ENCODE peak calls at places on chromosomes 1 and 21, in six cellular contexts. One of them, this sample, is unnamed.

GRCh38 chr1:29805896-29806160 is 569.5 kb downstream of the PTPRU start:
- DNase-seq in adrenal gland: no peak
- DNase-seq in H1: peak; percentile 24
- DNase-seq in endothelial cell: no peak
- DNase-seq in heart right ventricle: no peak
- DNase-seq in choroid plexus epithelial cell: no peak
- DNase-seq in this sample: no peak

GRCh38 chr1:14539953-14540563 is 58.4 kb upstream of the KAZN start:
- DNase-seq in adrenal gland: no peak
- DNase-seq in H1: no peak
- DNase-seq in endothelial cell: no peak
- DNase-seq in heart right ventricle: no peak
- DNase-seq in choroid plexus epithelial cell: no peak
- DNase-seq in this sample: no peak

GRCh38 chr1:36530791-36531190 is 48.1 kb upstream of the CSF3R start:
- DNase-seq in adrenal gland: no peak
- DNase-seq in H1: no peak
- DNase-seq in endothelial cell: no peak
- DNase-seq in heart right ventricle: no peak
- DNase-seq in choroid plexus epithelial cell: no peak
- DNase-seq in this sample: no peak

GRCh38 chr1:224407546-224408293 is 26.9 kb downstream of the WDR26 start:
- DNase-seq in adrenal gland: peak; percentile 27
- DNase-seq in H1: no peak
- DNase-seq in endothelial cell: no peak
- DNase-seq in heart right ventricle: no peak
- DNase-seq in choroid plexus epithelial cell: no peak
- DNase-seq in this sample: no peak

GRCh38 chr21:41142051-41142795 is 25.7 kb upstream of the BACE2 start:
- DNase-seq in adrenal gland: peak; percentile 23
- DNase-seq in H1: no peak
- DNase-seq in endothelial cell: no peak
- DNase-seq in heart right ventricle: peak; percentile 41
- DNase-seq in choroid plexus epithelial cell: peak; percentile 12
- DNase-seq in this sample: no peak

GRCh38 chr1:99589186-99589636 is 56.7 kb upstream of the PALMD start:
- DNase-seq in adrenal gland: no peak
- DNase-seq in H1: no peak
- DNase-seq in endothelial cell: no peak
- DNase-seq in heart right ventricle: no peak
- DNase-seq in choroid plexus epithelial cell: no peak
- DNase-seq in this sample: no peak

GRCh38 chr1:230340778-230341546 is 85.2 kb downstream of the PGBD5 start:
- DNase-seq in adrenal gland: peak; percentile 86
- DNase-seq in H1: no peak
- DNase-seq in endothelial cell: no peak
- DNase-seq in heart right ventricle: peak; percentile 51
- DNase-seq in choroid plexus epithelial cell: no peak
- DNase-seq in this sample: no peak

GRCh38 chr1:117537291-117537920 is 68.4 kb upstream of the TENT5C start:
- DNase-seq in adrenal gland: no peak
- DNase-seq in H1: no peak
- DNase-seq in endothelial cell: peak; percentile 25
- DNase-seq in heart right ventricle: no peak
- DNase-seq in choroid plexus epithelial cell: no peak
- DNase-seq in this sample: no peak

GRCh38 chr1:100793661-100794060 is 74.1 kb downstream of the VCAM1 start:
- DNase-seq in adrenal gland: no peak
- DNase-seq in H1: no peak
- DNase-seq in endothelial cell: no peak
- DNase-seq in heart right ventricle: no peak
- DNase-seq in choroid plexus epithelial cell: no peak
- DNase-seq in this sample: no peak

GRCh38 chr21:34974162-34974981 is 74.7 kb downstream of the RUNX1 start:
- DNase-seq in adrenal gland: no peak
- DNase-seq in H1: no peak
- DNase-seq in endothelial cell: no peak
- DNase-seq in heart right ventricle: no peak
- DNase-seq in choroid plexus epithelial cell: no peak
- DNase-seq in this sample: no peak

GRCh38 chr1:167659440-167659839 is 29.4 kb downstream of the RCSD1 start:
- DNase-seq in adrenal gland: no peak
- DNase-seq in H1: no peak
- DNase-seq in endothelial cell: no peak
- DNase-seq in heart right ventricle: no peak
- DNase-seq in choroid plexus epithelial cell: peak; percentile 30
- DNase-seq in this sample: no peak

DNA sequence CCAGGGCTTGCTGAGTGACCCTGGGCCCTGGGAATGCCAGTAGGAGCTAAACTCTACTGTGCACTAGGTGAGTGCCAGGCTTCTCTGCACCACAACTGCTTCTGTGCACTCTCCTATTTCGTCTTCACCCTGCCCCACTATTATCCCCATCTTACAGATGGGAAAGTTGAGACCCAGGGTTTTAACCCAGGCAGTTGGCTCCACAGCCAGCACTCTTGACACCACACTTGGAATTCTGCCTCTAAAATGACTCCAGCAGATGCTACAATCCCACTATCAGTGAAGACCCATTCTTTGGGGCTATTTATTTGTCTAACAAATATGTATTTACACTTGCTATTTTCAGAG is 56.1 kb downstream of the FOXO6 start:
- DNase-seq in adrenal gland: no peak
- DNase-seq in H1: no peak
- DNase-seq in endothelial cell: no peak
- DNase-seq in heart right ventricle: no peak
- DNase-seq in choroid plexus epithelial cell: no peak
- DNase-seq in this sample: no peak
- TF ChIP-seq CTCF in adrenal gland: no peak
- TF ChIP-seq CTCF in H1: no peak
- TF ChIP-seq CTCF in endothelial cell: peak; percentile 4
- TF ChIP-seq CTCF in heart right ventricle: no peak
- TF ChIP-seq CTCF in choroid plexus epithelial cell: no peak
- TF ChIP-seq CTCF in this sample: peak; percentile 15

DNA sequence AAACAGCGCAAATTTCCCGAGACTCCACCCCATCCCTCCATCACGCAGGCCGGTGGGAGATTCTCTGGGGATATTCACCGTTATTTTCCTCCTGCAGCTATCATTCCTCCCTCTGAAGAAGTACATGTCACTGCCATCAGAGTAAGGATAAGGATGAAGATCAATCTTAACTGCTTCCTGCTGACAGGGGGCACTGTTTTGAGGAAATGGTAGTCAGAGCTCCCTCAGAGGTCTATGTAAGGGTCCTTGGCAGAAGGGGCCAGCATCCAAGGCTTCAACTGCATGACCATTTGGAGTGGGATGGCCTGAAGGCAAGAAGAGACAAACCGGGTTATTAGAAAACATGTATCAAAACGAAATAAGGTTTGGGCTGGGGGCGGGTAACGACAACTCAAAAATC is 111.5 kb downstream of the KCNK1 start:
- DNase-seq in adrenal gland: no peak
- DNase-seq in H1: no peak
- DNase-seq in endothelial cell: no peak
- DNase-seq in heart right ventricle: no peak
- DNase-seq in choroid plexus epithelial cell: no peak
- DNase-seq in this sample: no peak
- TF ChIP-seq CTCF in adrenal gland: no peak
- TF ChIP-seq CTCF in H1: peak; percentile 36
- TF ChIP-seq CTCF in endothelial cell: no peak
- TF ChIP-seq CTCF in heart right ventricle: no peak
- TF ChIP-seq CTCF in choroid plexus epithelial cell: no peak
- TF ChIP-seq CTCF in this sample: no peak

GRCh38 chr1:213564215-213564659 is 423.5 kb upstream of the PROX1 start:
- DNase-seq in adrenal gland: no peak
- DNase-seq in H1: no peak
- DNase-seq in endothelial cell: peak; percentile 42
- DNase-seq in heart right ventricle: no peak
- DNase-seq in choroid plexus epithelial cell: no peak
- DNase-seq in this sample: no peak
- TF ChIP-seq CTCF in adrenal gland: peak; percentile 44
- TF ChIP-seq CTCF in H1: peak; percentile 69
- TF ChIP-seq CTCF in endothelial cell: peak; percentile 57
- TF ChIP-seq CTCF in heart right ventricle: peak; percentile 46
- TF ChIP-seq CTCF in choroid plexus epithelial cell: no peak
- TF ChIP-seq CTCF in this sample: no peak

GRCh38 chr1:87598429-87598828 is 269.7 kb downstream of the LMO4 start:
- DNase-seq in adrenal gland: no peak
- DNase-seq in H1: peak; percentile 57
- DNase-seq in endothelial cell: peak; percentile 19
- DNase-seq in heart right ventricle: no peak
- DNase-seq in choroid plexus epithelial cell: peak; percentile 4
- DNase-seq in this sample: no peak
- TF ChIP-seq CTCF in adrenal gland: no peak
- TF ChIP-seq CTCF in H1: peak; percentile 81
- TF ChIP-seq CTCF in endothelial cell: no peak
- TF ChIP-seq CTCF in heart right ventricle: no peak
- TF ChIP-seq CTCF in choroid plexus epithelial cell: peak; percentile 23
- TF ChIP-seq CTCF in this sample: no peak

GRCh38 chr1:23370744-23371710 is 1.4 kb upstream of the ZNF436 start:
- DNase-seq in adrenal gland: no peak
- DNase-seq in H1: peak; percentile 71
- DNase-seq in endothelial cell: peak; percentile 76
- DNase-seq in heart right ventricle: peak; percentile 74
- DNase-seq in choroid plexus epithelial cell: peak; percentile 53
- DNase-seq in this sample: no peak
- TF ChIP-seq CTCF in adrenal gland: no peak
- TF ChIP-seq CTCF in H1: peak; percentile 8
- TF ChIP-seq CTCF in endothelial cell: peak; percentile 34
- TF ChIP-seq CTCF in heart right ventricle: peak; percentile 22
- TF ChIP-seq CTCF in choroid plexus epithelial cell: peak; percentile 34
- TF ChIP-seq CTCF in this sample: no peak

GRCh38 chr1:54294846-54295245 is 94.9 kb downstream of the MRPL37 start:
- DNase-seq in adrenal gland: no peak
- DNase-seq in H1: no peak
- DNase-seq in endothelial cell: no peak
- DNase-seq in heart right ventricle: no peak
- DNase-seq in choroid plexus epithelial cell: peak; percentile 57
- DNase-seq in this sample: no peak
- TF ChIP-seq CTCF in adrenal gland: no peak
- TF ChIP-seq CTCF in H1: no peak
- TF ChIP-seq CTCF in endothelial cell: no peak
- TF ChIP-seq CTCF in heart right ventricle: no peak
- TF ChIP-seq CTCF in choroid plexus epithelial cell: no peak
- TF ChIP-seq CTCF in this sample: no peak

DNA sequence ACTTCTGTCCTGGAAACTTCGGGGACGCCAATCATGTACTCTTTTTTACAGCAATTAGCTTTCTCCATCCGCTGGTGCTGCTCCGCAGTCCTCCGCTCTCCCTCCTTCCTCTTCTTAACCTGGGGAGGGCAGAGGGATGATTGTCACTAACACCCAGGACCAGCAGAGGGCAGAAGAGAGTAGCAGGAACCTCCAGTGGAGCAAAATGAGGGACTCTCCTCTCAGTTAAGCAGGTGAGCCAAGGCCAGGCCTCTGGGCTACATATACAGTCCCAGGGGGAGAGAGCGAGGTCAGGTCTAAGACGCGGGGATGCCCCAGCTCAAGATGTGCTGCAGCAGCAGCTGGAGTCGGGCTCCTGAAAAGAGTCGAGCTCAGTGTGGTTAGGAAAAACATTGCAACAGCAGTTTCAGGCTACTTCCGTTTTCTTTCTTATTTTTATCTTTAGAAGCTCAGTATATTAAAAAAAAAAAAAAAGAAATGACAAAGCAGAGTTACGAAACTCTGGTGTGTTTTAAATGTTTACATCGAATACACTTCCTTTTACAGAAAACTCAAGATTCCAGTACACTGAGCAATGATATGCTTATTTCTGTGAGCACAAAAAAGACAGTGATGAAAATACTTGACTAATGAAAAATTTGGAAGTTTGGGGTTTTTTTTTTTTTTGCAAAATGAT is 25.7 kb upstream of the NLRP3 start:
- DNase-seq in adrenal gland: peak; percentile 71
- DNase-seq in H1: peak; percentile 93
- DNase-seq in endothelial cell: peak; percentile 84
- DNase-seq in heart right ventricle: peak; percentile 78
- DNase-seq in choroid plexus epithelial cell: peak; percentile 82
- DNase-seq in this sample: peak; percentile 80
- TF ChIP-seq CTCF in adrenal gland: peak; percentile 89
- TF ChIP-seq CTCF in H1: peak; percentile 87
- TF ChIP-seq CTCF in endothelial cell: peak; percentile 63
- TF ChIP-seq CTCF in heart right ventricle: peak; percentile 89
- TF ChIP-seq CTCF in choroid plexus epithelial cell: peak; percentile 98
- TF ChIP-seq CTCF in this sample: peak; percentile 61

DNA sequence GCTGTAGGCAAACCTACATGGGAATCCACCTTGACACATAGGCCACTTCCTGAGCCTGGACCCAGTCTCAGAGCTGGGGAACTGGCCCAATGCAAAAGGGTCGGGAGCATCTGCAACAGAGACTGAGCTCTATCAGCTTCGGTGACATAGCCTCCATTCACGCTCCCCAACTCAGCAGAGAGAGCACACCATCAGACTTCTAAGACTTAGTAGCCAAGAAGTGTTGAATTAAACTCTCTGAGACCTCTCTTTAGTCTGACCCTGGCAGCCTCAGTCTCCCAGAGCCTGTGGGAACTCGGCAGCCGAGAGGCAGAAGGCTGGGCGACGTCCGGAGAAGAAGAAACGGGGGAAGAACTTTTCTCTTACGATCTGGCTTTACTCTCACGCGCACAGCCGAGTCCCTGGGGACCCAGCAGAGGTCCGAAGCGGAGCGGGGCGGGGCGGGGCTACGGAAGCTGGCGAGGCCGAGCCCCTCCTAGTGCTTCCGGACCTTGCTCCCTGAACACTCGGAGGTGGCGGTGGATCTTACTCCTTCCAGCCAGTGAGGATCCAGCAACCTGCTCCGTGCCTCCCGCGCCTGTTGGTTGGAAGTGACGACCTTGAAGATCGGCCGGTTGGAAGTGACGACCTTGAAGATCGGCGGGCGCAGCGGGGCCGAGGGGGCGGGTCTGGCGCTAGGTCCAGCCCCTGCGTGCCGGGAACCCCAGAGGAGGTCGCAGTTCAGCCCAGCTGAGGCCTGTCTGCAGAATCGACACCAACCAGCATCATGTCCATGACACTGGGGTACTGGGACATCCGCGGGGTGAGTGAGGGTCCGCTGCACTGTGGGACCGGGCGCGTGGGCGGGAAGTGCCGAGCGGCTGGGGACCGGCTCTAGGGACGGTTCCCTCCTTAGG is at the start of gene GSTM4:
- DNase-seq in adrenal gland: peak; percentile 81
- DNase-seq in H1: peak; percentile 86
- DNase-seq in endothelial cell: peak; percentile 63
- DNase-seq in heart right ventricle: peak; percentile 88
- DNase-seq in choroid plexus epithelial cell: peak; percentile 76
- DNase-seq in this sample: peak; percentile 77
- TF ChIP-seq CTCF in adrenal gland: no peak
- TF ChIP-seq CTCF in H1: no peak
- TF ChIP-seq CTCF in endothelial cell: no peak
- TF ChIP-seq CTCF in heart right ventricle: no peak
- TF ChIP-seq CTCF in choroid plexus epithelial cell: peak; percentile 23
- TF ChIP-seq CTCF in this sample: no peak

GRCh38 chr1:54510715-54511270 is 37.2 kb upstream of the ACOT11 start:
- DNase-seq in adrenal gland: no peak
- DNase-seq in H1: no peak
- DNase-seq in endothelial cell: no peak
- DNase-seq in heart right ventricle: no peak
- DNase-seq in choroid plexus epithelial cell: no peak
- DNase-seq in this sample: no peak
- TF ChIP-seq CTCF in adrenal gland: no peak
- TF ChIP-seq CTCF in H1: peak; percentile 40
- TF ChIP-seq CTCF in endothelial cell: no peak
- TF ChIP-seq CTCF in heart right ventricle: no peak
- TF ChIP-seq CTCF in choroid plexus epithelial cell: no peak
- TF ChIP-seq CTCF in this sample: no peak

This sample was measured in mesothelial cell of epicardium.